ENCODE peak calls at places on chromosomes 16 and 17, in ten cellular contexts. L is activated CD8-positive, alpha-beta T cell treated with anti-CD3 and anti-CD28 coated beads, Interleukin-2, amount 10 ng/mL, durations not matched to agents 7 days and 5 days; W is choroid plexus epithelial cell; H is transverse colon; U is astrocyte of the spinal cord; Q is ACHN; Z is hepatic stellate cell; N is spleen; P is B cell; T is head of caudate nucleus. I is an unnamed sample.
A peak's percentile ranks its signal among the peaks of the same experiment; 100 is the strongest.

GRCh38 chr17:68057531-68057952 is 22.0 kb downstream of the KPNA2 start:
- DNase-seq in L (peak; percentile 67), W (peak; percentile 72), H (peak; percentile 35), U (peak; percentile 29), Q (peak; percentile 49), Z (no peak), N (no peak), P (no peak), T (no peak), I (no peak)

GRCh38 chr17:44212507-44213402 is 6.7 kb downstream of the UBTF start:
- DNase-seq in L (no peak), W (no peak), H (no peak), U (no peak), Q (no peak), Z (no peak), N (peak; percentile 78), P (no peak), T (no peak), I (no peak)

GRCh38 chr17:34075076-34075475 is 180.0 kb upstream of the CCL2 start:
- DNase-seq in L (no peak), W (no peak), H (no peak), U (no peak), Q (no peak), Z (no peak), N (no peak), P (no peak), T (no peak), I (no peak)

GRCh38 chr17:10649031-10649430 is 8.1 kb downstream of the MYH3 start:
- DNase-seq in L (no peak), W (peak; percentile 49), H (no peak), U (peak; percentile 4), Q (no peak), Z (peak; percentile 20), N (no peak), P (no peak), T (no peak), I (no peak)

GRCh38 chr16:47664653-47665325 is 203.7 kb downstream of the PHKB start:
- DNase-seq in L (no peak), W (no peak), H (peak; percentile 65), U (peak; percentile 14), Q (no peak), Z (no peak), N (no peak), P (no peak), T (no peak), I (no peak)

GRCh38 chr17:49928126-49928800 is 40.7 kb upstream of the DLX4 start:
- DNase-seq in L (no peak), W (no peak), H (no peak), U (no peak), Q (no peak), Z (peak; percentile 42), N (no peak), P (no peak), T (no peak), I (no peak)

GRCh38 chr16:86844691-86845090 is 266.3 kb downstream of the FOXL1 start:
- DNase-seq in L (no peak), W (no peak), H (no peak), U (no peak), Q (no peak), Z (no peak), N (peak; percentile 51), P (no peak), T (no peak), I (peak; percentile 89)

GRCh38 chr17:78134899-78135385 is 4.4 kb downstream of the TMC8 start:
- DNase-seq in L (peak; percentile 19), W (no peak), H (no peak), U (no peak), Q (no peak), Z (no peak), N (no peak), P (no peak), T (no peak), I (no peak)

GRCh38 chr16:67161595-67162058 is 1.9 kb downstream of the FBXL8 start:
- DNase-seq in L (no peak), W (no peak), H (no peak), U (no peak), Q (no peak), Z (no peak), N (peak; percentile 85), P (peak; percentile 23), T (no peak), I (no peak)

GRCh38 chr16:30867747-30868146 is 26.1 kb downstream of the BCL7C start:
- DNase-seq in L (no peak), W (peak; percentile 56), H (no peak), U (no peak), Q (peak; percentile 49), Z (peak; percentile 24), N (no peak), P (no peak), T (no peak), I (peak; percentile 8)

I was measured in foreskin melanocyte.